ENCODE peak calls at places on chromosomes 16 and 17, in six cellular contexts. F, Q, Y, I, L and V are unnamed samples.
A peak's percentile ranks its signal among the peaks of the same experiment; 100 is the strongest.

GRCh38 chr17:44865921-44866320 is 18.2 kb downstream of the HIGD1B start:
- DNase-seq in F (no peak), Q (no peak), Y (no peak), I (no peak), L (no peak), V (no peak)

GRCh38 chr17:72726936-72727335 is 365.6 kb downstream of the SLC39A11 start:
- DNase-seq in F (no peak), Q (no peak), Y (no peak), I (peak; percentile 34), L (no peak), V (peak; percentile 51)

GRCh38 chr16:56776562-56776961 is 46.6 kb downstream of the NUP93 start:
- DNase-seq in F (no peak), Q (peak; percentile 12), Y (peak; percentile 75), I (peak; percentile 61), L (no peak), V (no peak)

GRCh38 chr16:54143934-54144333 is 142.7 kb downstream of the IRX3 start:
- DNase-seq in F (no peak), Q (no peak), Y (no peak), I (no peak), L (no peak), V (no peak)

GRCh38 chr17:66713533-66714042 is 121.3 kb upstream of the CACNG5 start:
- DNase-seq in F (no peak), Q (no peak), Y (no peak), I (no peak), L (no peak), V (no peak)

GRCh38 chr17:20173091-20173490 is 163.9 kb downstream of the SPECC1 start:
- DNase-seq in F (no peak), Q (no peak), Y (no peak), I (no peak), L (no peak), V (no peak)

GRCh38 chr17:13420294-13421277 is 181.1 kb downstream of the HS3ST3A1 start:
- DNase-seq in F (no peak), Q (no peak), Y (no peak), I (peak; percentile 95), L (no peak), V (peak; percentile 87)

GRCh38 chr17:44236444-44236991 is 17.0 kb upstream of the UBTF start:
- DNase-seq in F (no peak), Q (no peak), Y (no peak), I (no peak), L (no peak), V (no peak)

GRCh38 chr17:7237761-7238417 is 1.4 kb downstream of the PHF23 start:
- DNase-seq in F (peak; percentile 94), Q (peak; percentile 83), Y (peak; percentile 93), I (peak; percentile 69), L (no peak), V (peak; percentile 45)

GRCh38 chr16:3145151-3145550 is 10.3 kb downstream of the ZNF213 start:
- DNase-seq in F (no peak), Q (no peak), Y (peak; percentile 50), I (no peak), L (no peak), V (no peak)

GRCh38 chr17:11935734-11936406 is 61.4 kb downstream of the ZNF18 start:
- DNase-seq in F (no peak), Q (no peak), Y (no peak), I (peak; percentile 54), L (no peak), V (peak; percentile 51)

GRCh38 chr16:10964891-10965326 is 20.5 kb downstream of the CLEC16A start:
- DNase-seq in F (no peak), Q (no peak), Y (no peak), I (no peak), L (no peak), V (no peak)

GRCh38 chr17:28725166-28725659 is 820 bp downstream of the TLCD1 start:
- DNase-seq in F (no peak), Q (no peak), Y (peak; percentile 70), I (peak; percentile 61), L (no peak), V (no peak)

GRCh38 chr16:12096828-12097522 is 120.4 kb downstream of the SNX29 start:
- DNase-seq in F (peak; percentile 53), Q (no peak), Y (no peak), I (no peak), L (no peak), V (no peak)

GRCh38 chr16:88383401-88384221 is 852 bp downstream of the ZNF469 start:
- DNase-seq in F (peak; percentile 76), Q (peak; percentile 61), Y (peak; percentile 71), I (peak; percentile 58), L (no peak), V (no peak)

GRCh38 chr16:56263711-56264608 is 72.7 kb downstream of the GNAO1 start:
- DNase-seq in F (no peak), Q (peak; percentile 46), Y (peak; percentile 60), I (no peak), L (peak; percentile 70), V (no peak)

GRCh38 chr16:3046506-3047386 is at the start of gene MMP25:
- DNase-seq in F (no peak), Q (no peak), Y (no peak), I (no peak), L (no peak), V (no peak)

GRCh38 chr17:45732926-45733505 is 51.1 kb upstream of the CRHR1 start:
- DNase-seq in F (no peak), Q (no peak), Y (peak; percentile 33), I (no peak), L (no peak), V (no peak)

GRCh38 chr17:76641501-76641900 is 2.1 kb downstream of the ST6GALNAC1 start:
- DNase-seq in F (no peak), Q (no peak), Y (no peak), I (no peak), L (no peak), V (peak; percentile 17)

GRCh38 chr17:53353919-53354351 is 468.8 kb upstream of the KIF2B start:
- DNase-seq in F (no peak), Q (no peak), Y (peak; percentile 78), I (peak; percentile 15), L (no peak), V (peak; percentile 64)

GRCh38 chr17:63910096-63910495 is 962 bp downstream of the CSHL1 start:
- DNase-seq in F (peak; percentile 46), Q (no peak), Y (no peak), I (no peak), L (no peak), V (no peak)

GRCh38 chr17:63916566-63917185 is 2.0 kb downstream of the GH1 start:
- DNase-seq in F (no peak), Q (no peak), Y (no peak), I (no peak), L (no peak), V (no peak)

GRCh38 chr17:63911041-63911635 is at the start of gene CSHL1:
- DNase-seq in F (peak; percentile 57), Q (no peak), Y (no peak), I (no peak), L (no peak), V (no peak)

GRCh38 chr17:63914471-63914870 is 3.4 kb upstream of the CSHL1 start:
- DNase-seq in F (no peak), Q (no peak), Y (no peak), I (no peak), L (no peak), V (no peak)

DNA sequence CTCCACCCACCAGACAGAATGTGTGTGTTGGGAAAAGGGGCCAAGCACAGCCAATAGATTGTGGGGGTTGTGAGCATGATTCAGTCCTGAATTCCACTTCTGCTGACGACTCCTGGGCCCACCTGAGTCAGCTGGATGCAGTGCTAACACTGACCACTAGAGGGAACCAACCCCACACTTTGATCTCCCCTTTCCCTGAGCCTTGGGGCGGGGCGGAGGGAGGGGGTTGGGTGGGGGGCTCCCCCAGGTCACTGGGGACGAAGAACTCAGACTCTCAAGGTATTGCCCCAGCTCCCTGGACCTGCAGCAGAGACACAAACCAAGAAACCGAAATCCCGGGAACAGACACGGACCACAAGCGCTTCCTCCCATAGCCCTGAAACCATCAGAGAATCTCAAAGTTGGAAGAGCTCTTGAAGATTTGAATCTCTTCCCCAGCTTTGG is 621 bp upstream of the CSHL1 start:
- DNase-seq in F (peak; percentile 51), Q (no peak), Y (no peak), I (peak; percentile 4), L (no peak), V (no peak)
- TF ChIP-seq CTCF in F (peak; percentile 80), Q (peak; percentile 76), Y (peak; percentile 45), I (peak; percentile 57), L (peak; percentile 95), V (peak; percentile 66)

DNA sequence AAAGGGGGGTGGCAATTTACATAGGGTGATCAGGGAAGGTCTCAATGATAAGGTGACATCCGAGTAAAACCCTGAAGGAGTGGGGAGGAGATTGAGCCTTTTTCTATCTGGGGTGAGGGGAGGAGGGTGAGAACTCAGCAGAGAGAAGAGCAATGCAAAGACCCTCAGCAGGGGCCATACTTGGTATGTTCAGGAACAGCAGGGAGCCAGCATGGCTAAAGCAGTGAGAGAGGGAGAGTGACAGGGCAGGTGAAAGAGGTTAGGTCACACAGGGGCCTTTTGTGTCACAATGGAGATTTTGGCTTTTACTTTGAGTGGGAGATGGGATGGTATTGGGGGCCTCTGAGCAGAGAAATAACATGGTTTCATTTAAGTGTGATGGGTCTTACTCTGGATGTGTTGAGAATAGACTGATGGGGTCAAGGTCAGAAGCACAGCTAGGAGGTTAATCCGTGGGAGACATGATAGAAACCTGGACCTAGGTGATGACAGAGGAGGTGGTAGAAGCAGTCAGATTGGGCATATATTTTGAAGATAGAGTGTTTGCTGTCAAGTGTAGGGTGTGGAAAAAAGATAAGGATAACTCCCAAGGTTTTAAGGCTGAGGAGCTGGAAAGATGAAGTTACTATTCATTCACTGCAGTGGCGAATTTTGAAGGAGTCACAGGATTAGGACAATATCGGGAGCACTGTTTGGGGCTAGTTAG is 6.2 kb downstream of the SP2 start:
- DNase-seq in F (no peak), Q (no peak), Y (no peak), I (no peak), L (no peak), V (no peak)
- H3K4me1 ChIP-seq in F (peaks cover 49% of the 10 kb centered on the region), Q (peaks cover 85% of the 10 kb centered on the region), Y (peaks cover 49% of the 10 kb centered on the region), I (peaks cover 6% of the 10 kb centered on the region), L (peaks cover 98% of the 10 kb centered on the region), V (peaks cover 28% of the 10 kb centered on the region)

DNA sequence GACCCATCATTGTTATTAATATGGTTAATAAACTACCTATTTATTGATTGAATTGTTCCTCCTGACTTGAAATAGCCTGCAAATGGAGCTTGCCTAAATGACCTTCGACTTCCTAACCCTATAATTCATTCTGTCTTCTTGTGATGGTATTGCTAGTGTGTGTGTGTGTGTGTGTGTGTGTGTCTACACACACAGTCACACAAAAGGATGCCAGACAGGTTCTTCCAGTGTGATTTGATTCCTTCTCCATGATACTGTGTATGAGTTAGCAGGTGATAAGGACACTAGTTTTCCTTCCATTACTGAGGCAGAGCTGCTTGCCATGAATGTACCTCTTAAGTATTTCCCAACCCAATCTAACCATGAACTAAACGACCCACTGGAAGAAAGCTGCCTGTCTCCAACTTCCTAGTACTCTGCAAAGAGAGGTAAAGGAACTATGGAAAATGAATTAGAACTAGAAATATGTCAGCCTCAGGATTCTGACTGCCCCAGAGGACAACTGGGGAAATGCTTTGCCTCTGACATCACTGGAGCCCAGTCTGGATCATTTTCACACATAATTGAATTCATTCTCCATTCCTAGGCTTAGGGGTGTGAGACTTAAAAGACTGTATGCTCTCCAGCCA is 3.5 kb upstream of the CDC6 start:
- DNase-seq in F (no peak), Q (no peak), Y (no peak), I (peak; percentile 84), L (no peak), V (peak; percentile 92)
- H3K4me3 ChIP-seq in F (no peak overlapping the region), Q (no peak overlapping the region), Y (no peak overlapping the region), I (peak overlapping the region; percentile 22), L (no peak overlapping the region), V (peak overlapping the region; percentile 24)

DNA sequence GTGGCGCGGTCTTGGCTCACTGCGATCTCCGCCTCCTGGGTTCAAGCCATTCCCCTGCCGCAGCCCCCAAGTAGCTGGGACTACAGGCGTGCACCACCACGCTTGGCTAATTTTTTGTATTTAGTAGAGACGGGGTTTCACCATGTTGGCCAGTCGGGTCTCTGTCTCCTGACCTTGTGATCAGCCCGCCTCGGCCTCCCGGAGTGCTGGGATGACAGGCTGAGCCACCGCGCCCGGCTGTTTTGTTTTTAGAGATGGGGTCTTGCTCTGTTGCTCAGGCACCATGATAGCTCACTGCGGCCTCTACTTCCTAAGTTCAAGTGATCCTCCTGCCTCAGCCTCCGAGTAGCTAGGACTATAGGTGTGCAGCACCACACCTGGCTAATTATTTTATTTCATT is 27.2 kb downstream of the ZNF750 start:
- DNase-seq in F (no peak), Q (no peak), Y (no peak), I (no peak), L (no peak), V (no peak)
- TF ChIP-seq CTCF in F (no peak), Q (no peak), Y (no peak), I (no peak), L (no peak), V (no peak)